ENCODE peak calls at places on chromosomes 7 and 10, in six cellular contexts. X, P, W, L, H and T are unnamed samples.

GRCh38 chr10:90592903-90593302 is 264.9 kb downstream of the HTR7 start:
- DNase-seq in H (peak; percentile 8), P (no peak), W (peak; percentile 51), L (peak; percentile 42), X (peak; percentile 6), T (no peak)

GRCh38 chr7:23618241-23618640 is 21.1 kb downstream of the CCDC126 start:
- DNase-seq in H (no peak), L (no peak), W (no peak), P (no peak), X (no peak), T (no peak)

GRCh38 chr10:190216-190615 is 55.0 kb downstream of the ZMYND11 start:
- DNase-seq in X (no peak), P (no peak), W (no peak), L (no peak), H (no peak), T (no peak)

GRCh38 chr10:5775705-5776104 is 37.5 kb downstream of the GDI2 start:
- DNase-seq in X (peak; percentile 13), W (no peak), H (no peak), P (no peak), L (no peak), T (no peak)

GRCh38 chr10:32956365-32957197 is 1.4 kb downstream of the ITGB1 start:
- DNase-seq in X (no peak), P (no peak), W (no peak), H (no peak), L (no peak), T (no peak)

GRCh38 chr10:67697646-67698245 is 1.8 kb upstream of the CTNNA3 start:
- DNase-seq in W (no peak), P (peak; percentile 22), H (no peak), L (peak; percentile 37), X (peak; percentile 30), T (peak; percentile 14)

GRCh38 chr7:107742678-107743566 is 1.0 kb upstream of the CBLL1 start:
- DNase-seq in P (peak; percentile 59), H (peak; percentile 56), W (peak; percentile 51), L (no peak), X (peak; percentile 35), T (peak; percentile 14)

GRCh38 chr10:7563770-7564169 is 103.0 kb downstream of the ITIH5 start:
- DNase-seq in L (no peak), P (no peak), H (no peak), X (no peak), W (no peak), T (no peak)

GRCh38 chr10:71270301-71270777 is 48.7 kb upstream of the SLC29A3 start:
- DNase-seq in L (peak; percentile 56), W (peak; percentile 47), X (peak; percentile 72), P (peak; percentile 81), H (no peak), T (peak; percentile 53)

GRCh38 chr7:122652851-122653250 is 46.1 kb downstream of the RNF133 start:
- DNase-seq in P (no peak), H (no peak), W (no peak), X (no peak), L (no peak), T (no peak)

GRCh38 chr10:50232261-50232639 is 19.1 kb downstream of the ASAH2 start:
- DNase-seq in L (no peak), P (no peak), H (no peak), X (no peak), W (no peak), T (no peak)

GRCh38 chr10:22453948-22454347 is 108.7 kb downstream of the SPAG6 start:
- DNase-seq in X (no peak), H (no peak), L (no peak), P (no peak), W (no peak), T (no peak)

GRCh38 chr7:45186261-45186813 is 28.7 kb downstream of the RAMP3 start:
- DNase-seq in L (no peak), W (no peak), P (no peak), X (no peak), H (no peak), T (no peak)

GRCh38 chr7:73909051-73909941 is 48.3 kb downstream of the TMEM270 start:
- DNase-seq in X (no peak), H (no peak), L (no peak), P (no peak), W (no peak), T (no peak)

GRCh38 chr10:57921140-57921539 is 346.6 kb downstream of the IPMK start:
- DNase-seq in W (no peak), H (no peak), X (no peak), L (no peak), P (no peak), T (no peak)

GRCh38 chr10:114261116-114261515 is 22.1 kb downstream of the VWA2 start:
- DNase-seq in P (no peak), W (no peak), X (no peak), L (no peak), H (no peak), T (no peak)

GRCh38 chr10:93493162-93493561 is 3.2 kb upstream of the CEP55 start:
- DNase-seq in L (peak; percentile 6), P (no peak), W (no peak), H (no peak), X (no peak), T (no peak)

GRCh38 chr10:109183366-109183765 is 739.9 kb downstream of the XPNPEP1 start:
- DNase-seq in W (no peak), P (no peak), H (no peak), L (no peak), X (no peak), T (no peak)

GRCh38 chr7:40826419-40827216 is 691.8 kb downstream of the SUGCT start:
- DNase-seq in X (no peak), P (no peak), L (peak; percentile 1), W (no peak), H (no peak), T (no peak)

GRCh38 chr7:28700084-28700483 is 258.0 kb downstream of the TRIL start:
- DNase-seq in H (no peak), W (no peak), P (no peak), L (no peak), X (no peak), T (no peak)

GRCh38 chr7:155986497-155987160 is 174.4 kb upstream of the SHH start:
- DNase-seq in P (no peak), W (no peak), L (no peak), X (no peak), H (no peak), T (no peak)

GRCh38 chr7:84370114-84370513 is 175.5 kb upstream of the SEMA3A start:
- DNase-seq in W (no peak), H (no peak), L (no peak), P (no peak), X (no peak), T (no peak)

GRCh38 chr7:80830584-80831319 is 88.1 kb downstream of the SEMA3C start:
- DNase-seq in W (no peak), X (no peak), L (no peak), H (no peak), P (no peak), T (no peak)

GRCh38 chr10:31754803-31755624 is 173.6 kb downstream of the ARHGAP12 start:
- DNase-seq in L (peak; percentile 23), W (peak; percentile 76), P (no peak), X (no peak), H (no peak), T (no peak)

GRCh38 chr7:35250452-35250851 is 3.4 kb downstream of the TBX20 start:
- DNase-seq in X (no peak), H (no peak), P (no peak), W (no peak), L (no peak), T (no peak)

DNA sequence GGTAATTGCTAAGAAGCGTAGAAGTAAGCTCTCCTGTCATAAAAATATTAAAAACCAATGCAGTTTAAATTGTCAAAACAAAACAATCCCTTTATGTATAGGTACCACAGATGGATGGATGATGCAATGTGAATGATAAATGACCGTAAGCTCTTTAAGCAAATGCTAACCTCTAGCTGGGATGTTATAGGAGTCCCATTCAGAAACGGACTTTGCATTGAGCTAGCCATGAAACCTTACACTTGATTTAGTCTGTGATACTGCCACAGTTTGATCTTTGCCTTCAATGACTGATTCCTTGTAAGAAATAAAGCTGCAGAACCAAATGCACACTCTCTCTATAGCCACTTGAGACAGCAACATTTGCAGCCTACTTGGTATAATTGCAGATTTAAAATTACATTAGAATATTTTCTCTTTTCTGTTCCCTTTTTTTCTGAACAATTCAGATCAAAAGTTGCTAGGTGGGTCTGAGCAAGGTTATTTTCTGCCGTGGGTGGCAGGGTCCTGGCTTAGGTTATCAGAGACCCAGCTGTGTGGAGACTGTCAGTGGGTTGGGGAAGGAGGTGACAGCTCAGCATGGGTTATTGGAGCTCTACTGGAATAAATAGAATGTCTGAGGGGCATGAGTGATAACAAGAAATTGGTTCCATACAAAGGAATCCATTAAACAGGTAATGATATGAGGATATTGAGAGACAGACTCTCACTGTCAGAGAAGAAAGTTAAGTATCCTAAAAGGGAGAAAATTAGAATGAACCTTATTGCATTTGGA is 258.8 kb upstream of the CDC14C start:
- DNase-seq in L (no peak), P (no peak), W (no peak), X (no peak), H (no peak), T (no peak)
- TF ChIP-seq POLR2AphosphoS5 in L (no peak), P (no peak), W (no peak), X (no peak), H (no peak), T (no peak)

GRCh38 chr10:127302343-127302742 is 106.0 kb upstream of the INSYN2A start:
- DNase-seq in L (peak; percentile 43), P (no peak), W (no peak), X (no peak), H (no peak), T (no peak)

GRCh38 chr10:127300868-127301321 is 104.5 kb upstream of the INSYN2A start:
- DNase-seq in H (no peak), W (no peak), L (peak; percentile 87), P (no peak), X (no peak), T (no peak)

GRCh38 chr10:127296696-127297095 is 100.3 kb upstream of the INSYN2A start:
- DNase-seq in X (no peak), H (no peak), L (no peak), P (no peak), W (no peak), T (no peak)

GRCh38 chr10:127299956-127300689 is 103.7 kb upstream of the INSYN2A start:
- DNase-seq in P (no peak), W (no peak), L (no peak), H (no peak), X (no peak), T (no peak)

GRCh38 chr10:127298396-127298795 is 102.0 kb upstream of the INSYN2A start:
- DNase-seq in W (no peak), H (no peak), L (no peak), X (no peak), P (no peak), T (no peak)
- TF ChIP-seq TAF1 in W (no peak), H (no peak), L (no peak), X (no peak), P (no peak), T (no peak)

DNA sequence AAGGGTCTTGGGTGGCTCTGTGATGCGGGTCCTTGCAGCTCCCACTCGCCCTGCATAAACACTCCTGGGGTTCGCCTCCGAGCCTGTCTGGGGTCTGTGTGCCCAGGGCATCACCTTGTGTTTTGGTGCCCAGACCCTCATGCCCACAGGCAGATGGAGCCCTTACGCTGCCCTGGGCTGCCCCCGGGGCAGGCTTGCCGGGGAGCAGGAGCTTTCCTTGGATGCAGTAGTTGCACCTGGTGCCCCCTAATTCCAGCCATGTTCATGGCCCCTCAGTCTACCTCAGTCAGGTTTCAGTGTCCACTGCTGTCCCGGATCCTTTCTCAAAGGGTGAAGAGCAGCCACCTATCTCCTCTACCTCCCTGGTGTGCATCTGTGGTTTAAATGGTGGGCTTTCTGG is 396.0 kb downstream of the PTPRN2 start:
- DNase-seq in H (no peak), L (no peak), W (no peak), P (no peak), X (no peak), T (no peak)
- TF ChIP-seq POLR2A in H (no peak), L (no peak), W (no peak), P (no peak), X (no peak), T (no peak)

GRCh38 chr7:12423995-12424745 is 20.5 kb upstream of the VWDE start:
- DNase-seq in H (no peak), L (no peak), X (no peak), P (no peak), W (peak; percentile 93), T (no peak)
- TF ChIP-seq POLR2AphosphoS5 in H (no peak), L (no peak), X (no peak), P (no peak), W (peak; percentile 83), T (no peak)